ENCODE peak calls at places on chromosomes 2 and 18, in eight cellular contexts. W is cardiac muscle cell, X is neural crest cell, T is lower lobe of right lung, Q is left lung, Y is kidney, G is GM23338, J is foreskin fibroblast. A is an unnamed sample.
A peak's percentile ranks its signal among the peaks of the same experiment; 100 is the strongest.

GRCh38 chr2:28445448-28446258 is 50.2 kb upstream of the PLB1 start:
- DNase-seq in W (no peak), X (no peak), T (no peak), Q (no peak), Y (no peak), G (no peak), J (peak; percentile 96), A (no peak)

GRCh38 chr2:545711-546650 is 131.2 kb downstream of the TMEM18 start:
- DNase-seq in W (no peak), X (no peak), T (no peak), Q (no peak), Y (no peak), G (no peak), J (no peak), A (no peak)

GRCh38 chr2:235496239-235496621 is 2.4 kb downstream of the AGAP1 start:
- DNase-seq in W (no peak), X (no peak), T (no peak), Q (no peak), Y (no peak), G (no peak), J (peak; percentile 18), A (no peak)

GRCh38 chr2:47232738-47233415 is 77.8 kb upstream of the STPG4 start:
- DNase-seq in W (no peak), X (no peak), T (no peak), Q (no peak), Y (no peak), G (no peak), J (no peak), A (no peak)

GRCh38 chr18:50194623-50195532 is at the start of gene MYO5B:
- DNase-seq in W (peak; percentile 82), X (peak; percentile 17), T (peak; percentile 90), Q (peak; percentile 91), Y (peak; percentile 93), G (peak; percentile 89), J (no peak), A (peak; percentile 55)

GRCh38 chr2:231386446-231386845 is 9.1 kb upstream of the B3GNT7 start:
- DNase-seq in W (no peak), X (no peak), T (no peak), Q (no peak), Y (no peak), G (no peak), J (peak; percentile 74), A (no peak)

GRCh38 chr2:136214284-136214683 is 96.3 kb upstream of the CXCR4 start:
- DNase-seq in W (no peak), X (no peak), T (no peak), Q (no peak), Y (no peak), G (no peak), J (no peak), A (no peak)

GRCh38 chr2:205198130-205198505 is 484.2 kb upstream of the NRP2 start:
- DNase-seq in W (no peak), X (no peak), T (no peak), Q (no peak), Y (no peak), G (peak; percentile 53), J (peak; percentile 89), A (peak; percentile 6)

GRCh38 chr2:7523557-7524210 is 606.5 kb downstream of the RNF144A start:
- DNase-seq in W (no peak), X (no peak), T (no peak), Q (no peak), Y (no peak), G (no peak), J (peak; percentile 56), A (no peak)

GRCh38 chr18:60147326-60147725 is 225.2 kb downstream of the MC4R start:
- DNase-seq in W (no peak), X (no peak), T (no peak), Q (no peak), Y (no peak), G (no peak), J (no peak), A (no peak)

GRCh38 chr18:36776650-36777049 is 52.2 kb downstream of the TPGS2 start:
- DNase-seq in W (no peak), X (no peak), T (no peak), Q (no peak), Y (no peak), G (no peak), J (no peak), A (no peak)

GRCh38 chr2:108823286-108823685 is 36.7 kb downstream of the CCDC138 start:
- DNase-seq in W (no peak), X (no peak), T (no peak), Q (no peak), Y (no peak), G (no peak), J (no peak), A (no peak)

GRCh38 chr18:6873352-6873751 is 143.8 kb downstream of the ARHGAP28 start:
- DNase-seq in W (no peak), X (no peak), T (no peak), Q (no peak), Y (no peak), G (no peak), J (no peak), A (no peak)

GRCh38 chr2:241379481-241380480 is 23.7 kb downstream of the FARP2 start:
- DNase-seq in W (no peak), X (no peak), T (no peak), Q (no peak), Y (no peak), G (no peak), J (peak; percentile 34), A (no peak)

GRCh38 chr2:212547716-212548458 is 9.3 kb upstream of the ERBB4 start:
- DNase-seq in W (peak; percentile 58), X (no peak), T (no peak), Q (no peak), Y (no peak), G (no peak), J (no peak), A (no peak)

DNA sequence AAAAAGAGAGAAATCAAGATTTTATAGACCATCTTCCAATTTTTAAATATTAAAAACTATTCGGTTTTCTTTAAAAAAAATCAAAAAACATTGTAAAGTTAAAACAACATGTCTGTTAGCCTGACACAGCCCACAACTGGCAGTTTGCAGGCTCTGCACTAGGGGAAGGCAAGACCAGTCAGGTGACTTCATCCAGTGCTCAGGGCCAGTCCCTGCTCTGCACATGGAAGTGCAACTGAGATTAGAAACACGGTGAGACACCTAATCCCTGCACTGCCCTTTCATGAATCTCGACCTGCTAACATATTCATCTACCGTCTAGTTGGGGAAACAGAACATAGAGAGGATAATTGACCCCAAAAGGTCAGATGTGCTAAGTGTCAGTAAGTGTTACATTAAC is 135.2 kb downstream of the BARD1 start:
- DNase-seq in W (no peak), X (no peak), T (no peak), Q (no peak), Y (peak; percentile 22), G (no peak), J (no peak), A (no peak)
- TF ChIP-seq CTCF in W (no peak), X (no peak), T (no peak), Q (no peak), Y (no peak), G (no peak), J (no peak), A (no peak)

GRCh38 chr2:222430071-222430470 is 5.7 kb downstream of the SGPP2 start:
- DNase-seq in W (no peak), X (no peak), T (no peak), Q (no peak), Y (no peak), G (no peak), J (no peak), A (no peak)
- TF ChIP-seq CTCF in W (no peak), X (no peak), T (no peak), Q (no peak), Y (no peak), G (no peak), J (no peak), A (no peak)

GRCh38 chr18:44899832-44900231 is 219.1 kb downstream of the SETBP1 start:
- DNase-seq in W (no peak), X (no peak), T (no peak), Q (no peak), Y (no peak), G (no peak), J (no peak), A (no peak)

GRCh38 chr18:44898536-44898935 is 217.8 kb downstream of the SETBP1 start:
- DNase-seq in W (no peak), X (no peak), T (no peak), Q (no peak), Y (no peak), G (no peak), J (no peak), A (no peak)

GRCh38 chr18:44900627-44901026 is 219.9 kb downstream of the SETBP1 start:
- DNase-seq in W (no peak), X (no peak), T (no peak), Q (no peak), Y (no peak), G (no peak), J (no peak), A (no peak)

GRCh38 chr18:44903327-44903726 is 222.6 kb downstream of the SETBP1 start:
- DNase-seq in W (no peak), X (no peak), T (no peak), Q (no peak), Y (no peak), G (no peak), J (no peak), A (no peak)

GRCh38 chr18:44901283-44901682 is 220.6 kb downstream of the SETBP1 start:
- DNase-seq in W (no peak), X (no peak), T (no peak), Q (no peak), Y (no peak), G (peak; percentile 36), J (no peak), A (no peak)
- TF ChIP-seq CTCF in W (peak; percentile 32), X (peak; percentile 24), T (peak; percentile 13), Q (no peak), Y (peak; percentile 19), G (peak; percentile 44), J (no peak), A (no peak)

GRCh38 chr2:112482309-112483046 is 522 bp downstream of the TTL start:
- DNase-seq in W (peak; percentile 67), X (peak; percentile 39), T (peak; percentile 57), Q (peak; percentile 87), Y (peak; percentile 80), G (peak; percentile 46), J (no peak), A (peak; percentile 35)

GRCh38 chr2:112481528-112482228 is at the start of gene TTL:
- DNase-seq in W (peak; percentile 89), X (peak; percentile 44), T (peak; percentile 86), Q (peak; percentile 96), Y (peak; percentile 90), G (peak; percentile 67), J (peak; percentile 74), A (peak; percentile 59)

GRCh38 chr2:112483047-112483473 is 1.1 kb downstream of the TTL start:
- DNase-seq in W (peak; percentile 20), X (peak; percentile 6), T (no peak), Q (no peak), Y (no peak), G (peak; percentile 38), J (peak; percentile 74), A (peak; percentile 17)

GRCh38 chr2:112481050-112481527 is 867 bp upstream of the TTL start:
- DNase-seq in W (peak; percentile 86), X (peak; percentile 74), T (peak; percentile 89), Q (peak; percentile 96), Y (peak; percentile 91), G (peak; percentile 90), J (peak; percentile 82), A (peak; percentile 85)

DNA sequence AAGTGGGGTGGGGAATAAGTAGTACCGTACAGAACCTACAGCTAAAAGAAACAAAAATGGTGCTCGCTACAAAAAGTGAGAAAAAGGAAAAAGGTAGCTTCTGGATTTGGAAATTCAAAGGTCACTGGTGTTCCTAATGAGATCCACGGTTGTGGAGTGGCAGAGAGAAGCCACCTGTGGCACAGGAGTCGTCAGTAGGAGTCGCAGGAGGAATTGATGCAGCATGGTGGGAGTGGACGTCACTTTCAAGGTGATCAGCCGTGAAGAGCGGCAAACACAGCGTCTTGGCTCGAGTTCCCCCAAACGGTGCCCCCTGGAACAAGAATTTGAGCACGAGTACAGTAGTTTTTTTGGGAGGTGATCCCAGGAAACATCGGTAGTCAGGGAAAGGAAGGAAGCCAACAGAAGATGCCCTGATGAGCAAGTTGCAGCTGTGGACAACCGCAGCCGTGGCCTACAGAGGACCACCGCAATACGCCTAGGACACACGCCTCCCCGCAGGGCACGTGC is 1.4 kb upstream of the TTL start:
- DNase-seq in W (no peak), X (no peak), T (no peak), Q (no peak), Y (no peak), G (peak; percentile 36), J (no peak), A (no peak)
- TF ChIP-seq CTCF in W (no peak), X (no peak), T (no peak), Q (no peak), Y (peak; percentile 21), G (no peak), J (no peak), A (no peak)